ENCODE peak calls at places on chromosome X, in five cellular contexts. One of them, this sample, is unnamed. For H3K4me1, the result is how much of the 10 kb centered on the place peaks cover.

GRCh38 chrX:97238632-97239031 is 354.9 kb downstream of the RPA4 start:
- DNase-seq in HepG2: no peak
- DNase-seq in gastrocnemius medialis: no peak
- DNase-seq in mesendoderm: peak
- DNase-seq in CD8-positive, alpha-beta T cell: no peak
- DNase-seq in this sample: no peak

GRCh38 chrX:38099688-38100087 is 93.3 kb downstream of the SYTL5 start:
- DNase-seq in HepG2: no peak
- DNase-seq in gastrocnemius medialis: no peak
- DNase-seq in mesendoderm: no peak
- DNase-seq in CD8-positive, alpha-beta T cell: no peak
- DNase-seq in this sample: no peak

GRCh38 chrX:134570899-134571298 is 87.4 kb downstream of the PLAC1 start:
- DNase-seq in HepG2: no peak
- DNase-seq in gastrocnemius medialis: no peak
- DNase-seq in mesendoderm: peak
- DNase-seq in CD8-positive, alpha-beta T cell: no peak
- DNase-seq in this sample: no peak

GRCh38 chrX:11666180-11666579 is 460 bp upstream of the ARHGAP6 start:
- DNase-seq in HepG2: no peak
- DNase-seq in gastrocnemius medialis: peak
- DNase-seq in mesendoderm: peak
- DNase-seq in CD8-positive, alpha-beta T cell: no peak
- DNase-seq in this sample: no peak

GRCh38 chrX:53422091-53422914 is at the start of the genes RIBC1 and SMC1A:
- DNase-seq in HepG2: peak
- DNase-seq in gastrocnemius medialis: peak
- DNase-seq in mesendoderm: peak
- DNase-seq in CD8-positive, alpha-beta T cell: peak
- DNase-seq in this sample: peak

GRCh38 chrX:42241421-42241820 is 318.1 kb upstream of the CASK start:
- DNase-seq in HepG2: no peak
- DNase-seq in gastrocnemius medialis: no peak
- DNase-seq in mesendoderm: peak
- DNase-seq in CD8-positive, alpha-beta T cell: no peak
- DNase-seq in this sample: no peak

GRCh38 chrX:53456254-53456653 is 22.1 kb upstream of the HSD17B10 start:
- DNase-seq in HepG2: no peak
- DNase-seq in gastrocnemius medialis: no peak
- DNase-seq in mesendoderm: no peak
- DNase-seq in CD8-positive, alpha-beta T cell: no peak
- DNase-seq in this sample: no peak

GRCh38 chrX:7444967-7445366 is 297.0 kb upstream of the PUDP start:
- DNase-seq in HepG2: no peak
- DNase-seq in gastrocnemius medialis: no peak
- DNase-seq in mesendoderm: peak
- DNase-seq in CD8-positive, alpha-beta T cell: no peak
- DNase-seq in this sample: peak

GRCh38 chrX:10676239-10676971 is 56.0 kb upstream of the MID1 start:
- DNase-seq in HepG2: no peak
- DNase-seq in gastrocnemius medialis: no peak
- DNase-seq in mesendoderm: peak
- DNase-seq in CD8-positive, alpha-beta T cell: no peak
- DNase-seq in this sample: no peak

GRCh38 chrX:30156009-30156408 is 59.4 kb upstream of the MAGEB2 start:
- DNase-seq in HepG2: no peak
- DNase-seq in gastrocnemius medialis: no peak
- DNase-seq in mesendoderm: no peak
- DNase-seq in CD8-positive, alpha-beta T cell: no peak
- DNase-seq in this sample: no peak

DNA sequence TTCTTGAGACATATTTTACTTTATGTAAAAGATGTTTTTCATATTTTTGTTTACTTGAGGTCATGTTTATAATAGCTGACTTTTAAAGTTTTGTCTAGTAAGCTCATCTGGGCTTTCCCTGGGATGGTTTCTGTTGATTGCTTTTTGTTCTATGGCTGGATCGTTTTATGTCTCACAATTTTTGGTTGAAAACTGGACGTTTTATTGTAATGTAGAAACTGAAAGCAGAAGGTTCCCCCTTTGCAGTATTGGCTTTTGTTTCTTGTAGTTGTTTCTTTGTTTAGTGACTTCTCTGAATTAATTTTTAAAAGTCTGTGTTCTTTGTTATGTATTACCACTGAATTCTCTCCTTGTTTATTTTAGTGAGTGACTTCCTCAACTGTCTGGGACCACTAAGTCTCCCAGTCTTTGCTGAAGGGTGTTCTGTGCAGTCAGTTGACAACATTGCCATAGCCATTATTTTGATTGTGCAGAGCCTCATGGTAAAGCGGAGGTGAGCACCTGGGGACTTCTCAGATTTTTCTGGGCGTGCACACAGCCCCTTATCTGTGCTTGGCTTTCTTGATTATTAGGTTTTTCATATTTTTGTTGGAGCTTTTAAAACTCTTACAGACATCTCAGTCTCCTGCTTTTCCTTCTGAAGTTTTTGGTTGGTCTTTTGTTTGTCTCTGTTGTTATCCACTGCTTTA is 31.0 kb downstream of the KDM6A start:
- DNase-seq in HepG2: no peak
- DNase-seq in gastrocnemius medialis: no peak
- DNase-seq in mesendoderm: no peak
- DNase-seq in CD8-positive, alpha-beta T cell: no peak
- DNase-seq in this sample: no peak
- H3K4me1 ChIP-seq in HepG2: half or more
- H3K4me1 ChIP-seq in gastrocnemius medialis: under half
- H3K4me1 ChIP-seq in mesendoderm: under half
- H3K4me1 ChIP-seq in CD8-positive, alpha-beta T cell: under half
- H3K4me1 ChIP-seq in this sample: under half

GRCh38 chrX:24999501-24999900 is 16.3 kb downstream of the ARX start:
- DNase-seq in HepG2: no peak
- DNase-seq in gastrocnemius medialis: no peak
- DNase-seq in mesendoderm: no peak
- DNase-seq in CD8-positive, alpha-beta T cell: no peak
- DNase-seq in this sample: no peak

GRCh38 chrX:24990585-24990984 is 25.2 kb downstream of the ARX start:
- DNase-seq in HepG2: no peak
- DNase-seq in gastrocnemius medialis: no peak
- DNase-seq in mesendoderm: peak
- DNase-seq in CD8-positive, alpha-beta T cell: no peak
- DNase-seq in this sample: no peak

GRCh38 chrX:24993887-24994286 is 21.9 kb downstream of the ARX start:
- DNase-seq in HepG2: no peak
- DNase-seq in gastrocnemius medialis: no peak
- DNase-seq in mesendoderm: no peak
- DNase-seq in CD8-positive, alpha-beta T cell: no peak
- DNase-seq in this sample: no peak

GRCh38 chrX:25001808-25002657 is 13.7 kb downstream of the ARX start:
- DNase-seq in HepG2: no peak
- DNase-seq in gastrocnemius medialis: no peak
- DNase-seq in mesendoderm: no peak
- DNase-seq in CD8-positive, alpha-beta T cell: no peak
- DNase-seq in this sample: no peak

GRCh38 chrX:24996096-24996709 is 19.6 kb downstream of the ARX start:
- DNase-seq in HepG2: no peak
- DNase-seq in gastrocnemius medialis: no peak
- DNase-seq in mesendoderm: no peak
- DNase-seq in CD8-positive, alpha-beta T cell: no peak
- DNase-seq in this sample: no peak
- H3K4me1 ChIP-seq in HepG2: under half
- H3K4me1 ChIP-seq in gastrocnemius medialis: under half
- H3K4me1 ChIP-seq in mesendoderm: under half
- H3K4me1 ChIP-seq in CD8-positive, alpha-beta T cell: under half
- H3K4me1 ChIP-seq in this sample: under half

DNA sequence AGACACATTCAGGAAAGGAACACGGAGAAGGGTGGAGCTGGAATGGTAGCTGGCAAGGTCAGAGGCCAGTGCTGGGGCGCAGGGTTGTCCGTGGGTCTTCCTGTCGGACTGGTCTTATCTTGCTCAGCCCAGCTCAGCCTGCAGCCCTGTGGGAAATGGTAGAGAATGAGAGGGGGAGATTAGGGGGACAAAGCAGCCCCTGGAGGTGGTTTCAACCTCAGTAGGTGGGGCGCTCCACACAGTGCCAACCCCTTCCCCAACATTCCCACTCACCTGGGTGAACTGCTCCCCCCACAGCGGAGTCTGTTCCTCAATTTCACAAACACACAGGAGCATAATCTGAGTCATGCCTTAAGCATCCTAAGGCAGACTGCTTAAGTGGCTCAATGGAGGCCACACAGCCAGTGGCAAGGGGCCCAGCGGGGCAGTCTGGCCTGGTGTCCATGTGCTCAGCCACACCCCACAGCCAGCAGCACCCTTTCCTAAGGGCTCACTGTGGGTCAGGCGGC is 6.8 kb upstream of the HDAC6 start:
- DNase-seq in HepG2: no peak
- DNase-seq in gastrocnemius medialis: no peak
- DNase-seq in mesendoderm: peak
- DNase-seq in CD8-positive, alpha-beta T cell: no peak
- DNase-seq in this sample: no peak
- H3K4me1 ChIP-seq in HepG2: under half
- H3K4me1 ChIP-seq in gastrocnemius medialis: under half
- H3K4me1 ChIP-seq in mesendoderm: under half
- H3K4me1 ChIP-seq in CD8-positive, alpha-beta T cell: under half
- H3K4me1 ChIP-seq in this sample: under half

DNA sequence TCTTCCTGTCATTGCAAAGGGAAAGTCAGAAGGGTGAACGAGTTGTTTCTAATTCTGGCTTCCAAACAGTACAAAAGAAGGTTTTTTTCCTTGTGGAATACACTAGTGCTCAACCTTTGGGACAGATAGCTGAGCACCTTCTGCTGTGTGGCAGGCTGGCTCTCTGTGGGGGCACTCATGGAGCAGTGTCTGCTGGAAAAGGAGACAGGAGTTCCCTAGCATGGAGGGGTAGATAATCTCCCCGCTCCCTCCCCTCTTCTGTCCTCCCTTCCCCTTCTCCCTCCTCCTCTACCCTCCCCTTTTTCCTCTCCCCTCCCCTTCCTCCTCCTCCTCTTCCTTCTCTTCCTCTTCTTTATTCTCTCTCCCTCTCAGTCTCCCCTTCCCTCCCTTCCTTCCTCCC is 62.4 kb upstream of the MTM1 start:
- DNase-seq in HepG2: no peak
- DNase-seq in gastrocnemius medialis: no peak
- DNase-seq in mesendoderm: no peak
- DNase-seq in CD8-positive, alpha-beta T cell: no peak
- DNase-seq in this sample: no peak
- H3K4me1 ChIP-seq in HepG2: under half
- H3K4me1 ChIP-seq in gastrocnemius medialis: under half
- H3K4me1 ChIP-seq in mesendoderm: under half
- H3K4me1 ChIP-seq in CD8-positive, alpha-beta T cell: under half
- H3K4me1 ChIP-seq in this sample: under half

GRCh38 chrX:41110801-41111625 is 25.8 kb downstream of the USP9X start:
- DNase-seq in HepG2: no peak
- DNase-seq in gastrocnemius medialis: no peak
- DNase-seq in mesendoderm: peak
- DNase-seq in CD8-positive, alpha-beta T cell: no peak
- DNase-seq in this sample: no peak
- H3K4me1 ChIP-seq in HepG2: under half
- H3K4me1 ChIP-seq in gastrocnemius medialis: half or more
- H3K4me1 ChIP-seq in mesendoderm: under half
- H3K4me1 ChIP-seq in CD8-positive, alpha-beta T cell: under half
- H3K4me1 ChIP-seq in this sample: under half

DNA sequence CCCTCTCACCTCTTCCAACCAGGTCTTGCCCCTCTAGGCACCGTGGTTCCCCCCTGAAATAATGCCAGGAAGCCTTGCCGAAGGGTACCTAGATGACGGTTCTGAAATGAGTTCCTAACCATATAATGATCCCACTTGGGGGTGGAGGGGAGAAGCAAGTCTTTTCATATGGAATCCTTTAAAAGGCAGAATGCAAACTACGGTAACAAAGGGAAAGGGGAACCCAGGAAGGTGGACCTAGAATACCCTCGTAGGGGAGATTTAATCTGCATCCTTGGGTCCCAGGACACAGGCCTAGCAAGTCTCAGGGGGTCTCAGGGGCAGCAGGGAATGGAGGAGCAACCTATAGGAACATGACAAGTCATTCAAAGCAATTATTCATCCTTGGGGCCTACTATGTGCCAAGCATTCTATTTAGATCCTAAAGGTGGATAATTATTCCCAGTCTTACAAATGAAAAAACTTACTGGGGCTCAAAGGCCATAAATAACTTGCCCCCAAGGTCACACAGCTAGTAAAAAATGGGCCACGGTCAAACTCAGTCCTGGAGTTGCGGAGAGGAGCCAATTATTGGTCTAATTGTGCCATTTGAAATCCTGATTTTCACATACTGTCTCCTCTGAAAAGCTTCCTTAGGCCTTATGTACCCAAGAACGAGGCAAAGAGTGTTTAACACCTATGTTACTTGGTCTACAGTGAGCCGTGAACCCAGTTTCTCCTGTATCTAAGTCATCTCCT is 8.8 kb downstream of the BCOR start:
- DNase-seq in HepG2: no peak
- DNase-seq in gastrocnemius medialis: no peak
- DNase-seq in mesendoderm: no peak
- DNase-seq in CD8-positive, alpha-beta T cell: no peak
- DNase-seq in this sample: no peak
- H3K4me1 ChIP-seq in HepG2: half or more
- H3K4me1 ChIP-seq in gastrocnemius medialis: under half
- H3K4me1 ChIP-seq in mesendoderm: under half
- H3K4me1 ChIP-seq in CD8-positive, alpha-beta T cell: half or more
- H3K4me1 ChIP-seq in this sample: under half

GRCh38 chrX:71184092-71184491 is 38.9 kb upstream of the GJB1 start:
- DNase-seq in HepG2: peak
- DNase-seq in gastrocnemius medialis: no peak
- DNase-seq in mesendoderm: peak
- DNase-seq in CD8-positive, alpha-beta T cell: no peak
- DNase-seq in this sample: no peak
- H3K4me1 ChIP-seq in HepG2: under half
- H3K4me1 ChIP-seq in gastrocnemius medialis: under half
- H3K4me1 ChIP-seq in mesendoderm: under half
- H3K4me1 ChIP-seq in CD8-positive, alpha-beta T cell: under half
- H3K4me1 ChIP-seq in this sample: under half

DNA sequence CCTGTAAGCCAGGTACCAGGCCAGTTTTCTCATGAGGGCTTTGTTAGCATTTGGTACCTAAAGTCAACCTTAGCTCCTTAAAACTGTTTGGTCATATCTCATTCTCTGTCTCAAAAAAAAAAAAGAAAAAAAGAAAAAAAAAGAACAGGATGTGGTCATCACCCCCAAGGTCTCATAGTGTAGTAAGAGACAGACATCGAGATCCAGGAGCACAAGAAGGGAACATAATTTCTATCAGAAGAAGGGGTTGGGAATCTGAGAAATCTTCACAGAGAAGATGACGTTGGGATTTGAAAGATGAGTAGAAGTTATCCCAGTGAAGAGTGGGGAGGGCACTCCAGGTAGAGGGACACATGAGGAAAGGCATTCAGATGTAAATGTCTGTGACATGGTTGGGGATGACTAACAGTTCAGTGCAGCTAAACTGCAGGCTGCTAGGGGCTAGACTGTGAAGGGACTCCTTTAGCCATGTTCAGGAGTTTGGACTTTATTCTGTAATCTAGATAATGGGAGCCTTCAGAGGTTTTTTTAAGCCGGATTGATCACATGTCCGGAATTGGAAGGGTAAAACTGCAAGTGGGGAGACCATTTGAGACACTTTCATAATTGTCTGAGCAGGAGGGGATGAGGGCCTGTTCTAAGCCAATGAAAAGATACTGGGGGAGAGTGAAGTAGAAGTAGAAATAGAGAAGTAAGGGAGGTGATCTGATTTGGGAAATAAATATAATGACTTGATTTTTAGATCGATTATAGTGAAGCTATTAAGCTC is 26.9 kb upstream of the GJB1 start:
- DNase-seq in HepG2: no peak
- DNase-seq in gastrocnemius medialis: no peak
- DNase-seq in mesendoderm: peak
- DNase-seq in CD8-positive, alpha-beta T cell: no peak
- DNase-seq in this sample: no peak
- H3K4me1 ChIP-seq in HepG2: under half
- H3K4me1 ChIP-seq in gastrocnemius medialis: under half
- H3K4me1 ChIP-seq in mesendoderm: under half
- H3K4me1 ChIP-seq in CD8-positive, alpha-beta T cell: under half
- H3K4me1 ChIP-seq in this sample: under half

This sample was measured in GM12878.